ENCODE peak calls at places on chromosomes 5 and 9, in seven cellular contexts. One of them, this sample, is unnamed.

GRCh38 chr5:122581629-122582028 is 193.3 kb upstream of the SNX2 start:
- DNase-seq in EH: no peak
- DNase-seq in fibroblast of lung: no peak
- DNase-seq in NCI-H2081: no peak
- DNase-seq in activated naive CD4-positive, alpha-beta T cell treated with Interleukin-2 at 50 U/mL for 16 hours: no peak
- DNase-seq in stimulated activated CD4-positive, alpha-beta T cell treated with anti-CD3 and anti-CD28 coated beads, Interleukin-12 subunit alpha, Interleukin-12 subunit beta, amount 100 ng/mL, for 24 hours: no peak
- DNase-seq in germinal center: no peak
- DNase-seq in this sample: no peak

GRCh38 chr9:93645149-93645889 is 68.9 kb downstream of the PHF2 start:
- DNase-seq in EH: no peak
- DNase-seq in fibroblast of lung: no peak
- DNase-seq in NCI-H2081: no peak
- DNase-seq in activated naive CD4-positive, alpha-beta T cell treated with Interleukin-2 at 50 U/mL for 16 hours: no peak
- DNase-seq in stimulated activated CD4-positive, alpha-beta T cell treated with anti-CD3 and anti-CD28 coated beads, Interleukin-12 subunit alpha, Interleukin-12 subunit beta, amount 100 ng/mL, for 24 hours: no peak
- DNase-seq in germinal center: no peak
- DNase-seq in this sample: no peak

GRCh38 chr5:6659941-6660684 is 26.9 kb downstream of the SRD5A1 start:
- DNase-seq in EH: no peak
- DNase-seq in fibroblast of lung: no peak
- DNase-seq in NCI-H2081: no peak
- DNase-seq in activated naive CD4-positive, alpha-beta T cell treated with Interleukin-2 at 50 U/mL for 16 hours: no peak
- DNase-seq in stimulated activated CD4-positive, alpha-beta T cell treated with anti-CD3 and anti-CD28 coated beads, Interleukin-12 subunit alpha, Interleukin-12 subunit beta, amount 100 ng/mL, for 24 hours: no peak
- DNase-seq in germinal center: peak; percentile 78
- DNase-seq in this sample: no peak

GRCh38 chr5:38926121-38926520 is 80.3 kb downstream of the OSMR start:
- DNase-seq in EH: peak; percentile 84
- DNase-seq in fibroblast of lung: peak; percentile 69
- DNase-seq in NCI-H2081: no peak
- DNase-seq in activated naive CD4-positive, alpha-beta T cell treated with Interleukin-2 at 50 U/mL for 16 hours: no peak
- DNase-seq in stimulated activated CD4-positive, alpha-beta T cell treated with anti-CD3 and anti-CD28 coated beads, Interleukin-12 subunit alpha, Interleukin-12 subunit beta, amount 100 ng/mL, for 24 hours: no peak
- DNase-seq in germinal center: no peak
- DNase-seq in this sample: no peak

GRCh38 chr9:127162046-127162445 is 39.6 kb upstream of the ANGPTL2 start:
- DNase-seq in EH: peak; percentile 72
- DNase-seq in fibroblast of lung: no peak
- DNase-seq in NCI-H2081: no peak
- DNase-seq in activated naive CD4-positive, alpha-beta T cell treated with Interleukin-2 at 50 U/mL for 16 hours: no peak
- DNase-seq in stimulated activated CD4-positive, alpha-beta T cell treated with anti-CD3 and anti-CD28 coated beads, Interleukin-12 subunit alpha, Interleukin-12 subunit beta, amount 100 ng/mL, for 24 hours: no peak
- DNase-seq in germinal center: no peak
- DNase-seq in this sample: no peak

GRCh38 chr5:90894866-90895420 is 336.3 kb downstream of the ADGRV1 start:
- DNase-seq in EH: no peak
- DNase-seq in fibroblast of lung: no peak
- DNase-seq in NCI-H2081: no peak
- DNase-seq in activated naive CD4-positive, alpha-beta T cell treated with Interleukin-2 at 50 U/mL for 16 hours: no peak
- DNase-seq in stimulated activated CD4-positive, alpha-beta T cell treated with anti-CD3 and anti-CD28 coated beads, Interleukin-12 subunit alpha, Interleukin-12 subunit beta, amount 100 ng/mL, for 24 hours: no peak
- DNase-seq in germinal center: no peak
- DNase-seq in this sample: no peak

GRCh38 chr5:141779642-141780041 is 97.6 kb upstream of the ARAP3 start:
- DNase-seq in EH: no peak
- DNase-seq in fibroblast of lung: peak; percentile 82
- DNase-seq in NCI-H2081: no peak
- DNase-seq in activated naive CD4-positive, alpha-beta T cell treated with Interleukin-2 at 50 U/mL for 16 hours: no peak
- DNase-seq in stimulated activated CD4-positive, alpha-beta T cell treated with anti-CD3 and anti-CD28 coated beads, Interleukin-12 subunit alpha, Interleukin-12 subunit beta, amount 100 ng/mL, for 24 hours: no peak
- DNase-seq in germinal center: no peak
- DNase-seq in this sample: peak; percentile 15

GRCh38 chr5:167549763-167550162 is 741.7 kb upstream of the WWC1 start:
- DNase-seq in EH: no peak
- DNase-seq in fibroblast of lung: peak; percentile 22
- DNase-seq in NCI-H2081: no peak
- DNase-seq in activated naive CD4-positive, alpha-beta T cell treated with Interleukin-2 at 50 U/mL for 16 hours: no peak
- DNase-seq in stimulated activated CD4-positive, alpha-beta T cell treated with anti-CD3 and anti-CD28 coated beads, Interleukin-12 subunit alpha, Interleukin-12 subunit beta, amount 100 ng/mL, for 24 hours: no peak
- DNase-seq in germinal center: no peak
- DNase-seq in this sample: no peak

GRCh38 chr5:137199966-137200365 is 299.2 kb downstream of the SPOCK1 start:
- DNase-seq in EH: peak; percentile 88
- DNase-seq in fibroblast of lung: peak; percentile 82
- DNase-seq in NCI-H2081: no peak
- DNase-seq in activated naive CD4-positive, alpha-beta T cell treated with Interleukin-2 at 50 U/mL for 16 hours: no peak
- DNase-seq in stimulated activated CD4-positive, alpha-beta T cell treated with anti-CD3 and anti-CD28 coated beads, Interleukin-12 subunit alpha, Interleukin-12 subunit beta, amount 100 ng/mL, for 24 hours: no peak
- DNase-seq in germinal center: no peak
- DNase-seq in this sample: no peak

GRCh38 chr9:75185585-75186170 is 97.4 kb downstream of the OSTF1 start:
- DNase-seq in EH: peak; percentile 45
- DNase-seq in fibroblast of lung: peak; percentile 20
- DNase-seq in NCI-H2081: peak; percentile 29
- DNase-seq in activated naive CD4-positive, alpha-beta T cell treated with Interleukin-2 at 50 U/mL for 16 hours: peak; percentile 60
- DNase-seq in stimulated activated CD4-positive, alpha-beta T cell treated with anti-CD3 and anti-CD28 coated beads, Interleukin-12 subunit alpha, Interleukin-12 subunit beta, amount 100 ng/mL, for 24 hours: peak; percentile 49
- DNase-seq in germinal center: peak; percentile 25
- DNase-seq in this sample: no peak

GRCh38 chr5:160485364-160486010 is 63.8 kb downstream of the PTTG1 start:
- DNase-seq in EH: no peak
- DNase-seq in fibroblast of lung: no peak
- DNase-seq in NCI-H2081: no peak
- DNase-seq in activated naive CD4-positive, alpha-beta T cell treated with Interleukin-2 at 50 U/mL for 16 hours: no peak
- DNase-seq in stimulated activated CD4-positive, alpha-beta T cell treated with anti-CD3 and anti-CD28 coated beads, Interleukin-12 subunit alpha, Interleukin-12 subunit beta, amount 100 ng/mL, for 24 hours: no peak
- DNase-seq in germinal center: no peak
- DNase-seq in this sample: no peak

GRCh38 chr9:114779352-114779845 is 26.4 kb downstream of the TNFSF15 start:
- DNase-seq in EH: peak; percentile 27
- DNase-seq in fibroblast of lung: peak; percentile 46
- DNase-seq in NCI-H2081: peak; percentile 64
- DNase-seq in activated naive CD4-positive, alpha-beta T cell treated with Interleukin-2 at 50 U/mL for 16 hours: no peak
- DNase-seq in stimulated activated CD4-positive, alpha-beta T cell treated with anti-CD3 and anti-CD28 coated beads, Interleukin-12 subunit alpha, Interleukin-12 subunit beta, amount 100 ng/mL, for 24 hours: no peak
- DNase-seq in germinal center: no peak
- DNase-seq in this sample: no peak

GRCh38 chr5:140966293-140967225 is at the start of gene PCDHAC2:
- DNase-seq in EH: no peak
- DNase-seq in fibroblast of lung: peak; percentile 24
- DNase-seq in NCI-H2081: peak; percentile 57
- DNase-seq in activated naive CD4-positive, alpha-beta T cell treated with Interleukin-2 at 50 U/mL for 16 hours: no peak
- DNase-seq in stimulated activated CD4-positive, alpha-beta T cell treated with anti-CD3 and anti-CD28 coated beads, Interleukin-12 subunit alpha, Interleukin-12 subunit beta, amount 100 ng/mL, for 24 hours: no peak
- DNase-seq in germinal center: no peak
- DNase-seq in this sample: no peak

GRCh38 chr9:1100945-1101344 is 50.8 kb downstream of the DMRT2 start:
- DNase-seq in EH: peak; percentile 28
- DNase-seq in fibroblast of lung: no peak
- DNase-seq in NCI-H2081: no peak
- DNase-seq in activated naive CD4-positive, alpha-beta T cell treated with Interleukin-2 at 50 U/mL for 16 hours: no peak
- DNase-seq in stimulated activated CD4-positive, alpha-beta T cell treated with anti-CD3 and anti-CD28 coated beads, Interleukin-12 subunit alpha, Interleukin-12 subunit beta, amount 100 ng/mL, for 24 hours: no peak
- DNase-seq in germinal center: no peak
- DNase-seq in this sample: no peak

GRCh38 chr5:143065185-143065584 is 295.0 kb downstream of the ARHGAP26 start:
- DNase-seq in EH: no peak
- DNase-seq in fibroblast of lung: peak; percentile 73
- DNase-seq in NCI-H2081: no peak
- DNase-seq in activated naive CD4-positive, alpha-beta T cell treated with Interleukin-2 at 50 U/mL for 16 hours: no peak
- DNase-seq in stimulated activated CD4-positive, alpha-beta T cell treated with anti-CD3 and anti-CD28 coated beads, Interleukin-12 subunit alpha, Interleukin-12 subunit beta, amount 100 ng/mL, for 24 hours: no peak
- DNase-seq in germinal center: no peak
- DNase-seq in this sample: no peak

GRCh38 chr5:134851307-134851923 is 5.6 kb downstream of the C5orf24 start:
- DNase-seq in EH: peak; percentile 74
- DNase-seq in fibroblast of lung: peak; percentile 35
- DNase-seq in NCI-H2081: peak; percentile 5
- DNase-seq in activated naive CD4-positive, alpha-beta T cell treated with Interleukin-2 at 50 U/mL for 16 hours: no peak
- DNase-seq in stimulated activated CD4-positive, alpha-beta T cell treated with anti-CD3 and anti-CD28 coated beads, Interleukin-12 subunit alpha, Interleukin-12 subunit beta, amount 100 ng/mL, for 24 hours: no peak
- DNase-seq in germinal center: no peak
- DNase-seq in this sample: no peak

GRCh38 chr5:139637438-139638089 is 10.6 kb upstream of the CXXC5 start:
- DNase-seq in EH: peak; percentile 82
- DNase-seq in fibroblast of lung: peak; percentile 84
- DNase-seq in NCI-H2081: peak; percentile 67
- DNase-seq in activated naive CD4-positive, alpha-beta T cell treated with Interleukin-2 at 50 U/mL for 16 hours: peak; percentile 46
- DNase-seq in stimulated activated CD4-positive, alpha-beta T cell treated with anti-CD3 and anti-CD28 coated beads, Interleukin-12 subunit alpha, Interleukin-12 subunit beta, amount 100 ng/mL, for 24 hours: no peak
- DNase-seq in germinal center: peak; percentile 82
- DNase-seq in this sample: no peak

GRCh38 chr9:37292896-37293295 is 129.6 kb upstream of the GRHPR start:
- DNase-seq in EH: no peak
- DNase-seq in fibroblast of lung: no peak
- DNase-seq in NCI-H2081: no peak
- DNase-seq in activated naive CD4-positive, alpha-beta T cell treated with Interleukin-2 at 50 U/mL for 16 hours: no peak
- DNase-seq in stimulated activated CD4-positive, alpha-beta T cell treated with anti-CD3 and anti-CD28 coated beads, Interleukin-12 subunit alpha, Interleukin-12 subunit beta, amount 100 ng/mL, for 24 hours: no peak
- DNase-seq in germinal center: no peak
- DNase-seq in this sample: no peak

GRCh38 chr9:129131300-129132145 is 20.3 kb downstream of the PTPA start:
- DNase-seq in EH: peak; percentile 70
- DNase-seq in fibroblast of lung: peak; percentile 41
- DNase-seq in NCI-H2081: peak; percentile 55
- DNase-seq in activated naive CD4-positive, alpha-beta T cell treated with Interleukin-2 at 50 U/mL for 16 hours: peak; percentile 87
- DNase-seq in stimulated activated CD4-positive, alpha-beta T cell treated with anti-CD3 and anti-CD28 coated beads, Interleukin-12 subunit alpha, Interleukin-12 subunit beta, amount 100 ng/mL, for 24 hours: peak; percentile 78
- DNase-seq in germinal center: peak; percentile 90
- DNase-seq in this sample: no peak

GRCh38 chr9:13049223-13049622 is 230.3 kb downstream of the MPDZ start:
- DNase-seq in EH: peak; percentile 3
- DNase-seq in fibroblast of lung: peak; percentile 20
- DNase-seq in NCI-H2081: peak; percentile 97
- DNase-seq in activated naive CD4-positive, alpha-beta T cell treated with Interleukin-2 at 50 U/mL for 16 hours: no peak
- DNase-seq in stimulated activated CD4-positive, alpha-beta T cell treated with anti-CD3 and anti-CD28 coated beads, Interleukin-12 subunit alpha, Interleukin-12 subunit beta, amount 100 ng/mL, for 24 hours: no peak
- DNase-seq in germinal center: no peak
- DNase-seq in this sample: peak; percentile 39

GRCh38 chr9:129320575-129321311 is 142.7 kb upstream of the IER5L start:
- DNase-seq in EH: peak; percentile 96
- DNase-seq in fibroblast of lung: peak; percentile 84
- DNase-seq in NCI-H2081: peak; percentile 25
- DNase-seq in activated naive CD4-positive, alpha-beta T cell treated with Interleukin-2 at 50 U/mL for 16 hours: peak; percentile 40
- DNase-seq in stimulated activated CD4-positive, alpha-beta T cell treated with anti-CD3 and anti-CD28 coated beads, Interleukin-12 subunit alpha, Interleukin-12 subunit beta, amount 100 ng/mL, for 24 hours: peak; percentile 32
- DNase-seq in germinal center: peak; percentile 31
- DNase-seq in this sample: peak; percentile 36

GRCh38 chr5:179415291-179416060 is 70.2 kb upstream of the ADAMTS2 start:
- DNase-seq in EH: no peak
- DNase-seq in fibroblast of lung: no peak
- DNase-seq in NCI-H2081: no peak
- DNase-seq in activated naive CD4-positive, alpha-beta T cell treated with Interleukin-2 at 50 U/mL for 16 hours: no peak
- DNase-seq in stimulated activated CD4-positive, alpha-beta T cell treated with anti-CD3 and anti-CD28 coated beads, Interleukin-12 subunit alpha, Interleukin-12 subunit beta, amount 100 ng/mL, for 24 hours: no peak
- DNase-seq in germinal center: no peak
- DNase-seq in this sample: no peak

GRCh38 chr5:91049800-91050199 is 333.3 kb downstream of the ARRDC3 start:
- DNase-seq in EH: peak; percentile 40
- DNase-seq in fibroblast of lung: peak; percentile 62
- DNase-seq in NCI-H2081: no peak
- DNase-seq in activated naive CD4-positive, alpha-beta T cell treated with Interleukin-2 at 50 U/mL for 16 hours: no peak
- DNase-seq in stimulated activated CD4-positive, alpha-beta T cell treated with anti-CD3 and anti-CD28 coated beads, Interleukin-12 subunit alpha, Interleukin-12 subunit beta, amount 100 ng/mL, for 24 hours: no peak
- DNase-seq in germinal center: no peak
- DNase-seq in this sample: no peak